ENCODE peak calls at places on chromosomes 1 and 21, in eight cellular contexts. One of them, this sample, is unnamed.

GRCh38 chr1:16279186-16279585 is 42.2 kb upstream of the CPLANE2 start:
- DNase-seq in left ventricle myocardium inferior: no peak
- DNase-seq in RWPE1: no peak
- DNase-seq in naive thymus-derived CD4-positive, alpha-beta T cell: no peak
- DNase-seq in HCT116: no peak
- DNase-seq in heart right ventricle: no peak
- DNase-seq in PC-3: no peak
- DNase-seq in ovary: no peak
- DNase-seq in this sample: no peak

GRCh38 chr21:42363331-42363730 is 3.0 kb downstream of the TFF1 start:
- DNase-seq in left ventricle myocardium inferior: no peak
- DNase-seq in RWPE1: no peak
- DNase-seq in naive thymus-derived CD4-positive, alpha-beta T cell: no peak
- DNase-seq in HCT116: no peak
- DNase-seq in heart right ventricle: no peak
- DNase-seq in PC-3: peak
- DNase-seq in ovary: no peak
- DNase-seq in this sample: no peak

GRCh38 chr1:86104606-86105532 is 51.7 kb downstream of the COL24A1 start:
- DNase-seq in left ventricle myocardium inferior: no peak
- DNase-seq in RWPE1: peak
- DNase-seq in naive thymus-derived CD4-positive, alpha-beta T cell: no peak
- DNase-seq in HCT116: no peak
- DNase-seq in heart right ventricle: no peak
- DNase-seq in PC-3: peak
- DNase-seq in ovary: no peak
- DNase-seq in this sample: peak

GRCh38 chr1:4084446-4084845 is 184.4 kb upstream of the C1orf174 start:
- DNase-seq in left ventricle myocardium inferior: no peak
- DNase-seq in RWPE1: no peak
- DNase-seq in naive thymus-derived CD4-positive, alpha-beta T cell: no peak
- DNase-seq in HCT116: no peak
- DNase-seq in heart right ventricle: no peak
- DNase-seq in PC-3: no peak
- DNase-seq in ovary: no peak
- DNase-seq in this sample: no peak

GRCh38 chr21:31624961-31625491 is 34.5 kb upstream of the SOD1 start:
- DNase-seq in left ventricle myocardium inferior: no peak
- DNase-seq in RWPE1: no peak
- DNase-seq in naive thymus-derived CD4-positive, alpha-beta T cell: no peak
- DNase-seq in HCT116: no peak
- DNase-seq in heart right ventricle: no peak
- DNase-seq in PC-3: no peak
- DNase-seq in ovary: no peak
- DNase-seq in this sample: no peak

GRCh38 chr1:10378071-10378841 is 20.6 kb upstream of the PGD start:
- DNase-seq in left ventricle myocardium inferior: peak
- DNase-seq in RWPE1: no peak
- DNase-seq in naive thymus-derived CD4-positive, alpha-beta T cell: no peak
- DNase-seq in HCT116: no peak
- DNase-seq in heart right ventricle: no peak
- DNase-seq in PC-3: peak
- DNase-seq in ovary: peak
- DNase-seq in this sample: peak

GRCh38 chr1:69765941-69766340 is 198.2 kb downstream of the LRRC7 start:
- DNase-seq in left ventricle myocardium inferior: no peak
- DNase-seq in RWPE1: no peak
- DNase-seq in naive thymus-derived CD4-positive, alpha-beta T cell: no peak
- DNase-seq in HCT116: no peak
- DNase-seq in heart right ventricle: no peak
- DNase-seq in PC-3: no peak
- DNase-seq in ovary: no peak
- DNase-seq in this sample: no peak

GRCh38 chr21:34743831-34744230 is 75.0 kb downstream of the CLIC6 start:
- DNase-seq in left ventricle myocardium inferior: no peak
- DNase-seq in RWPE1: peak
- DNase-seq in naive thymus-derived CD4-positive, alpha-beta T cell: no peak
- DNase-seq in HCT116: peak
- DNase-seq in heart right ventricle: peak
- DNase-seq in PC-3: peak
- DNase-seq in ovary: no peak
- DNase-seq in this sample: peak

GRCh38 chr1:53526451-53527101 is 67.4 kb downstream of the DMRTB1 start:
- DNase-seq in left ventricle myocardium inferior: peak
- DNase-seq in RWPE1: no peak
- DNase-seq in naive thymus-derived CD4-positive, alpha-beta T cell: no peak
- DNase-seq in HCT116: no peak
- DNase-seq in heart right ventricle: peak
- DNase-seq in PC-3: no peak
- DNase-seq in ovary: peak
- DNase-seq in this sample: no peak

GRCh38 chr1:10613861-10614260 is 139.1 kb downstream of the PEX14 start:
- DNase-seq in left ventricle myocardium inferior: no peak
- DNase-seq in RWPE1: no peak
- DNase-seq in naive thymus-derived CD4-positive, alpha-beta T cell: no peak
- DNase-seq in HCT116: no peak
- DNase-seq in heart right ventricle: no peak
- DNase-seq in PC-3: no peak
- DNase-seq in ovary: no peak
- DNase-seq in this sample: no peak

GRCh38 chr1:55965981-55966461 is 613.3 kb downstream of the PLPP3 start:
- DNase-seq in left ventricle myocardium inferior: no peak
- DNase-seq in RWPE1: peak
- DNase-seq in naive thymus-derived CD4-positive, alpha-beta T cell: no peak
- DNase-seq in HCT116: no peak
- DNase-seq in heart right ventricle: no peak
- DNase-seq in PC-3: peak
- DNase-seq in ovary: no peak
- DNase-seq in this sample: peak

GRCh38 chr21:30153697-30154340 is 12.8 kb downstream of the CLDN17 start:
- DNase-seq in left ventricle myocardium inferior: no peak
- DNase-seq in RWPE1: peak
- DNase-seq in naive thymus-derived CD4-positive, alpha-beta T cell: no peak
- DNase-seq in HCT116: no peak
- DNase-seq in heart right ventricle: no peak
- DNase-seq in PC-3: no peak
- DNase-seq in ovary: no peak
- DNase-seq in this sample: no peak

GRCh38 chr1:58650141-58650540 is 49.7 kb downstream of the MYSM1 start:
- DNase-seq in left ventricle myocardium inferior: no peak
- DNase-seq in RWPE1: peak
- DNase-seq in naive thymus-derived CD4-positive, alpha-beta T cell: no peak
- DNase-seq in HCT116: no peak
- DNase-seq in heart right ventricle: no peak
- DNase-seq in PC-3: peak
- DNase-seq in ovary: no peak
- DNase-seq in this sample: no peak

GRCh38 chr1:234486858-234487830 is 8.2 kb upstream of the TARBP1 start:
- DNase-seq in left ventricle myocardium inferior: no peak
- DNase-seq in RWPE1: peak
- DNase-seq in naive thymus-derived CD4-positive, alpha-beta T cell: peak
- DNase-seq in HCT116: no peak
- DNase-seq in heart right ventricle: peak
- DNase-seq in PC-3: peak
- DNase-seq in ovary: no peak
- DNase-seq in this sample: no peak

GRCh38 chr1:94578856-94579255 is 37.3 kb upstream of the F3 start:
- DNase-seq in left ventricle myocardium inferior: no peak
- DNase-seq in RWPE1: no peak
- DNase-seq in naive thymus-derived CD4-positive, alpha-beta T cell: no peak
- DNase-seq in HCT116: no peak
- DNase-seq in heart right ventricle: no peak
- DNase-seq in PC-3: no peak
- DNase-seq in ovary: no peak
- DNase-seq in this sample: no peak

GRCh38 chr1:9317591-9318331 is 25.1 kb downstream of the SPSB1 start:
- DNase-seq in left ventricle myocardium inferior: peak
- DNase-seq in RWPE1: peak
- DNase-seq in naive thymus-derived CD4-positive, alpha-beta T cell: no peak
- DNase-seq in HCT116: no peak
- DNase-seq in heart right ventricle: peak
- DNase-seq in PC-3: peak
- DNase-seq in ovary: peak
- DNase-seq in this sample: no peak

GRCh38 chr1:234572966-234573365 is 37.0 kb downstream of the IRF2BP2 start:
- DNase-seq in left ventricle myocardium inferior: no peak
- DNase-seq in RWPE1: no peak
- DNase-seq in naive thymus-derived CD4-positive, alpha-beta T cell: no peak
- DNase-seq in HCT116: no peak
- DNase-seq in heart right ventricle: no peak
- DNase-seq in PC-3: no peak
- DNase-seq in ovary: no peak
- DNase-seq in this sample: no peak

GRCh38 chr1:185733818-185734709 is at the start of gene HMCN1:
- DNase-seq in left ventricle myocardium inferior: peak
- DNase-seq in RWPE1: peak
- DNase-seq in naive thymus-derived CD4-positive, alpha-beta T cell: no peak
- DNase-seq in HCT116: peak
- DNase-seq in heart right ventricle: peak
- DNase-seq in PC-3: peak
- DNase-seq in ovary: peak
- DNase-seq in this sample: no peak

GRCh38 chr1:232130815-232131474 is 499.0 kb downstream of the SIPA1L2 start:
- DNase-seq in left ventricle myocardium inferior: no peak
- DNase-seq in RWPE1: peak
- DNase-seq in naive thymus-derived CD4-positive, alpha-beta T cell: no peak
- DNase-seq in HCT116: no peak
- DNase-seq in heart right ventricle: no peak
- DNase-seq in PC-3: no peak
- DNase-seq in ovary: no peak
- DNase-seq in this sample: peak
- H3K27ac ChIP-seq in left ventricle myocardium inferior: no peak
- H3K27ac ChIP-seq in RWPE1: no peak
- H3K27ac ChIP-seq in naive thymus-derived CD4-positive, alpha-beta T cell: no peak
- H3K27ac ChIP-seq in HCT116: no peak
- H3K27ac ChIP-seq in heart right ventricle: no peak
- H3K27ac ChIP-seq in PC-3: no peak
- H3K27ac ChIP-seq in ovary: no peak
- H3K27ac ChIP-seq in this sample: peak

GRCh38 chr1:155962599-155963211 is 15.6 kb downstream of the ARHGEF2 start:
- DNase-seq in left ventricle myocardium inferior: no peak
- DNase-seq in RWPE1: no peak
- DNase-seq in naive thymus-derived CD4-positive, alpha-beta T cell: no peak
- DNase-seq in HCT116: no peak
- DNase-seq in heart right ventricle: no peak
- DNase-seq in PC-3: peak
- DNase-seq in ovary: no peak
- DNase-seq in this sample: no peak
- H3K27ac ChIP-seq in left ventricle myocardium inferior: peak
- H3K27ac ChIP-seq in RWPE1: peak
- H3K27ac ChIP-seq in naive thymus-derived CD4-positive, alpha-beta T cell: peak
- H3K27ac ChIP-seq in HCT116: peak
- H3K27ac ChIP-seq in heart right ventricle: peak
- H3K27ac ChIP-seq in PC-3: peak
- H3K27ac ChIP-seq in ovary: peak
- H3K27ac ChIP-seq in this sample: peak

DNA sequence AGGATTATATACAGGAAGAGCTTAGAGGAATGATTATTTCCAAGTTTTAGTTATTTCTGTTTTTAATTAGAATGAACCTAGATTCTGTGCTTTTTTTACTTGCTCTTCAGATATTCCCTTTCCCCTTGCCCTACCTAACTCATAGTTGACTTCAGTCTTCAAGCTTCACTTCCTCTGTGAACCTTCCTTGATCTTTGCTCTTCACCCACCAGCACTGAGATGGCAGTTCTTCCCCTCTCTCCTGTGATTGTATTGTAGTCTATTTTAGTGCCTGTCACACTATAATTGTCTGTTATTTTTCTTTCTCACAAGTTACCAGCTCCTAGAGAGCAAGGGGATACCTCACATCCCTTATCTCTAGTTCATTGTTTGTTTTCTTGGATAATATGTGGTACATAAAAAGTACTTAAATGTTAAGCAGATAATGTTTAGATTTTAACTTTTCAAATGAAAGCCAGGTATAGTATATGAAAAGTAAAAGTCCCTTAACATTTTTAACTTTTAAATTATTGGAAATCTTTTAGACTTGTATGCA is 33.2 kb downstream of the KCTD3 start:
- DNase-seq in left ventricle myocardium inferior: no peak
- DNase-seq in RWPE1: no peak
- DNase-seq in naive thymus-derived CD4-positive, alpha-beta T cell: no peak
- DNase-seq in HCT116: no peak
- DNase-seq in heart right ventricle: no peak
- DNase-seq in PC-3: no peak
- DNase-seq in ovary: no peak
- DNase-seq in this sample: no peak
- H3K27ac ChIP-seq in left ventricle myocardium inferior: no peak
- H3K27ac ChIP-seq in RWPE1: no peak
- H3K27ac ChIP-seq in naive thymus-derived CD4-positive, alpha-beta T cell: no peak
- H3K27ac ChIP-seq in HCT116: no peak
- H3K27ac ChIP-seq in heart right ventricle: no peak
- H3K27ac ChIP-seq in PC-3: no peak
- H3K27ac ChIP-seq in ovary: no peak
- H3K27ac ChIP-seq in this sample: no peak

GRCh38 chr1:17561252-17561558 is 21.7 kb downstream of the ARHGEF10L start:
- DNase-seq in left ventricle myocardium inferior: no peak
- DNase-seq in RWPE1: no peak
- DNase-seq in naive thymus-derived CD4-positive, alpha-beta T cell: no peak
- DNase-seq in HCT116: no peak
- DNase-seq in heart right ventricle: no peak
- DNase-seq in PC-3: no peak
- DNase-seq in ovary: no peak
- DNase-seq in this sample: no peak
- H3K27ac ChIP-seq in left ventricle myocardium inferior: peak
- H3K27ac ChIP-seq in RWPE1: no peak
- H3K27ac ChIP-seq in naive thymus-derived CD4-positive, alpha-beta T cell: no peak
- H3K27ac ChIP-seq in HCT116: peak
- H3K27ac ChIP-seq in heart right ventricle: peak
- H3K27ac ChIP-seq in PC-3: peak
- H3K27ac ChIP-seq in ovary: peak
- H3K27ac ChIP-seq in this sample: no peak

DNA sequence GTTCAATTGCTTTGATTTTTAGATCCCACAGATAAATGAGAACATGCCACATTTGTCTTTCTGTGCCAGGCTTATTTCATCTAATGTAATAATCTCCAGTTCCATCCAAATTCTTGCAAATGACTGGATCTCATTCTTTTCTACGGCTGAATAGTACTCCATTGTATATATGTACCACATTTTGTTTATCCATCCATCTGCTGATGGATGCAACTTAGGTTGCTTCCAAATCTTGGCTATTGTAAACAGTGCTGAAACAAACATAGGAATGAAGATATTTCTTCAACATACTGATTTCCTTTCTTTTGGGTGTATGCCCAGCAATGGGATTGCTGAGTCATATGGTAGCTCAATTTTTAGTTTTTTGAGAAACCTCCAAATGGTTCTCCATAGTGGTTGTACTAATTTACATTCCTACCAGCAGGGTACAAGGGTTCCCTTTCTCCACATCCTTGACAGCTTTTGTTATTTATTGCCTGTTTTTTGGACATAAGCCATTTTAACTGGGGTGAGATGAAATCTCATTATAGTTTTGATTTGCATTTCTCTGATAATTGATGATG is 344.4 kb downstream of the KCTD3 start:
- DNase-seq in left ventricle myocardium inferior: no peak
- DNase-seq in RWPE1: no peak
- DNase-seq in naive thymus-derived CD4-positive, alpha-beta T cell: no peak
- DNase-seq in HCT116: no peak
- DNase-seq in heart right ventricle: no peak
- DNase-seq in PC-3: peak
- DNase-seq in ovary: no peak
- DNase-seq in this sample: no peak
- H3K27ac ChIP-seq in left ventricle myocardium inferior: no peak
- H3K27ac ChIP-seq in RWPE1: no peak
- H3K27ac ChIP-seq in naive thymus-derived CD4-positive, alpha-beta T cell: no peak
- H3K27ac ChIP-seq in HCT116: no peak
- H3K27ac ChIP-seq in heart right ventricle: no peak
- H3K27ac ChIP-seq in PC-3: no peak
- H3K27ac ChIP-seq in ovary: no peak
- H3K27ac ChIP-seq in this sample: no peak

GRCh38 chr1:172268237-172268636 is 152.2 kb upstream of the C1orf105 start:
- DNase-seq in left ventricle myocardium inferior: no peak
- DNase-seq in RWPE1: no peak
- DNase-seq in naive thymus-derived CD4-positive, alpha-beta T cell: no peak
- DNase-seq in HCT116: no peak
- DNase-seq in heart right ventricle: no peak
- DNase-seq in PC-3: no peak
- DNase-seq in ovary: no peak
- DNase-seq in this sample: no peak
- H3K27ac ChIP-seq in left ventricle myocardium inferior: no peak
- H3K27ac ChIP-seq in RWPE1: no peak
- H3K27ac ChIP-seq in naive thymus-derived CD4-positive, alpha-beta T cell: no peak
- H3K27ac ChIP-seq in HCT116: no peak
- H3K27ac ChIP-seq in heart right ventricle: no peak
- H3K27ac ChIP-seq in PC-3: no peak
- H3K27ac ChIP-seq in ovary: no peak
- H3K27ac ChIP-seq in this sample: no peak

This sample was measured in epithelial cell of prostate.